ENCODE peak calls at places on chromosomes 1 and 21, in ten cellular contexts. One of them, this sample, is unnamed.

GRCh38 chr21:31216206-31216605 is 127.9 kb downstream of the TIAM1 start:
- DNase-seq in NCI-H446: no peak
- DNase-seq in RPMI8226: no peak
- DNase-seq in upper lobe of right lung: no peak
- DNase-seq in stimulated activated CD4-positive, alpha-beta T cell treated with anti-CD3 and anti-CD28 coated beads, Interleukin-15, amount 100 ng/mL, for 48 hours: no peak
- DNase-seq in glutamatergic neuron: no peak
- DNase-seq in M059J: peak; percentile 71
- DNase-seq in H54: no peak
- DNase-seq in activated naive CD4-positive, alpha-beta T cell treated with anti-CD3 and anti-CD28 coated beads, Interleukin-2, amount 50 U/mL, for 72 hours: no peak
- DNase-seq in Kasumi-1: no peak
- DNase-seq in this sample: no peak

GRCh38 chr1:43545686-43546387 is 15.2 kb downstream of the PTPRF start:
- DNase-seq in M059J: peak; percentile 18
- DNase-seq in glutamatergic neuron: peak; percentile 92
- DNase-seq in H54: no peak
- DNase-seq in stimulated activated CD4-positive, alpha-beta T cell treated with anti-CD3 and anti-CD28 coated beads, Interleukin-15, amount 100 ng/mL, for 48 hours: no peak
- DNase-seq in RPMI8226: peak; percentile 80
- DNase-seq in Kasumi-1: no peak
- DNase-seq in NCI-H446: peak; percentile 54
- DNase-seq in upper lobe of right lung: peak; percentile 84
- DNase-seq in activated naive CD4-positive, alpha-beta T cell treated with anti-CD3 and anti-CD28 coated beads, Interleukin-2, amount 50 U/mL, for 72 hours: no peak
- DNase-seq in this sample: peak; percentile 48

GRCh38 chr1:56491441-56491840 is 87.9 kb downstream of the PLPP3 start:
- DNase-seq in stimulated activated CD4-positive, alpha-beta T cell treated with anti-CD3 and anti-CD28 coated beads, Interleukin-15, amount 100 ng/mL, for 48 hours: no peak
- DNase-seq in M059J: peak; percentile 78
- DNase-seq in glutamatergic neuron: no peak
- DNase-seq in upper lobe of right lung: no peak
- DNase-seq in Kasumi-1: no peak
- DNase-seq in RPMI8226: no peak
- DNase-seq in activated naive CD4-positive, alpha-beta T cell treated with anti-CD3 and anti-CD28 coated beads, Interleukin-2, amount 50 U/mL, for 72 hours: no peak
- DNase-seq in NCI-H446: no peak
- DNase-seq in H54: no peak
- DNase-seq in this sample: peak; percentile 33

GRCh38 chr1:27872059-27872801 is at the start of gene THEMIS2:
- DNase-seq in glutamatergic neuron: peak; percentile 83
- DNase-seq in Kasumi-1: peak; percentile 48
- DNase-seq in M059J: peak; percentile 56
- DNase-seq in upper lobe of right lung: peak; percentile 88
- DNase-seq in activated naive CD4-positive, alpha-beta T cell treated with anti-CD3 and anti-CD28 coated beads, Interleukin-2, amount 50 U/mL, for 72 hours: peak; percentile 76
- DNase-seq in RPMI8226: peak; percentile 74
- DNase-seq in H54: peak; percentile 43
- DNase-seq in NCI-H446: no peak
- DNase-seq in stimulated activated CD4-positive, alpha-beta T cell treated with anti-CD3 and anti-CD28 coated beads, Interleukin-15, amount 100 ng/mL, for 48 hours: peak; percentile 54
- DNase-seq in this sample: peak; percentile 67

GRCh38 chr1:238489006-238489405 is 598.3 kb upstream of the ZP4 start:
- DNase-seq in stimulated activated CD4-positive, alpha-beta T cell treated with anti-CD3 and anti-CD28 coated beads, Interleukin-15, amount 100 ng/mL, for 48 hours: no peak
- DNase-seq in NCI-H446: no peak
- DNase-seq in Kasumi-1: no peak
- DNase-seq in H54: no peak
- DNase-seq in M059J: no peak
- DNase-seq in glutamatergic neuron: no peak
- DNase-seq in RPMI8226: no peak
- DNase-seq in upper lobe of right lung: no peak
- DNase-seq in activated naive CD4-positive, alpha-beta T cell treated with anti-CD3 and anti-CD28 coated beads, Interleukin-2, amount 50 U/mL, for 72 hours: no peak
- DNase-seq in this sample: peak; percentile 32

GRCh38 chr1:1400576-1401456 is 1.7 kb upstream of the CCNL2 start:
- DNase-seq in upper lobe of right lung: no peak
- DNase-seq in glutamatergic neuron: no peak
- DNase-seq in Kasumi-1: no peak
- DNase-seq in M059J: no peak
- DNase-seq in RPMI8226: no peak
- DNase-seq in H54: no peak
- DNase-seq in activated naive CD4-positive, alpha-beta T cell treated with anti-CD3 and anti-CD28 coated beads, Interleukin-2, amount 50 U/mL, for 72 hours: no peak
- DNase-seq in stimulated activated CD4-positive, alpha-beta T cell treated with anti-CD3 and anti-CD28 coated beads, Interleukin-15, amount 100 ng/mL, for 48 hours: no peak
- DNase-seq in NCI-H446: no peak
- DNase-seq in this sample: peak; percentile 45

GRCh38 chr1:41361495-41362356 is 492 bp downstream of the FOXO6 start:
- DNase-seq in Kasumi-1: peak; percentile 22
- DNase-seq in H54: no peak
- DNase-seq in upper lobe of right lung: peak; percentile 72
- DNase-seq in M059J: no peak
- DNase-seq in RPMI8226: peak; percentile 72
- DNase-seq in activated naive CD4-positive, alpha-beta T cell treated with anti-CD3 and anti-CD28 coated beads, Interleukin-2, amount 50 U/mL, for 72 hours: no peak
- DNase-seq in NCI-H446: no peak
- DNase-seq in glutamatergic neuron: peak; percentile 56
- DNase-seq in stimulated activated CD4-positive, alpha-beta T cell treated with anti-CD3 and anti-CD28 coated beads, Interleukin-15, amount 100 ng/mL, for 48 hours: no peak
- DNase-seq in this sample: peak; percentile 35

GRCh38 chr1:31637915-31638673 is 6.6 kb downstream of the PEF1 start:
- DNase-seq in upper lobe of right lung: no peak
- DNase-seq in Kasumi-1: no peak
- DNase-seq in stimulated activated CD4-positive, alpha-beta T cell treated with anti-CD3 and anti-CD28 coated beads, Interleukin-15, amount 100 ng/mL, for 48 hours: no peak
- DNase-seq in NCI-H446: no peak
- DNase-seq in RPMI8226: no peak
- DNase-seq in H54: no peak
- DNase-seq in M059J: no peak
- DNase-seq in glutamatergic neuron: no peak
- DNase-seq in activated naive CD4-positive, alpha-beta T cell treated with anti-CD3 and anti-CD28 coated beads, Interleukin-2, amount 50 U/mL, for 72 hours: no peak
- DNase-seq in this sample: no peak

GRCh38 chr1:77605246-77606026 is 77.0 kb downstream of the ZZZ3 start:
- DNase-seq in activated naive CD4-positive, alpha-beta T cell treated with anti-CD3 and anti-CD28 coated beads, Interleukin-2, amount 50 U/mL, for 72 hours: no peak
- DNase-seq in RPMI8226: peak; percentile 82
- DNase-seq in NCI-H446: peak; percentile 29
- DNase-seq in glutamatergic neuron: no peak
- DNase-seq in Kasumi-1: peak; percentile 75
- DNase-seq in upper lobe of right lung: peak; percentile 78
- DNase-seq in M059J: peak; percentile 99
- DNase-seq in H54: peak; percentile 0
- DNase-seq in stimulated activated CD4-positive, alpha-beta T cell treated with anti-CD3 and anti-CD28 coated beads, Interleukin-15, amount 100 ng/mL, for 48 hours: no peak
- DNase-seq in this sample: peak; percentile 20

GRCh38 chr1:55055084-55055882 is 15.9 kb downstream of the PCSK9 start:
- DNase-seq in stimulated activated CD4-positive, alpha-beta T cell treated with anti-CD3 and anti-CD28 coated beads, Interleukin-15, amount 100 ng/mL, for 48 hours: no peak
- DNase-seq in Kasumi-1: no peak
- DNase-seq in glutamatergic neuron: no peak
- DNase-seq in M059J: no peak
- DNase-seq in RPMI8226: no peak
- DNase-seq in H54: no peak
- DNase-seq in upper lobe of right lung: no peak
- DNase-seq in activated naive CD4-positive, alpha-beta T cell treated with anti-CD3 and anti-CD28 coated beads, Interleukin-2, amount 50 U/mL, for 72 hours: peak; percentile 40
- DNase-seq in NCI-H446: no peak
- DNase-seq in this sample: no peak

GRCh38 chr1:94773931-94774422 is 46.2 kb upstream of the SLC44A3 start:
- DNase-seq in Kasumi-1: no peak
- DNase-seq in upper lobe of right lung: peak; percentile 71
- DNase-seq in stimulated activated CD4-positive, alpha-beta T cell treated with anti-CD3 and anti-CD28 coated beads, Interleukin-15, amount 100 ng/mL, for 48 hours: no peak
- DNase-seq in activated naive CD4-positive, alpha-beta T cell treated with anti-CD3 and anti-CD28 coated beads, Interleukin-2, amount 50 U/mL, for 72 hours: no peak
- DNase-seq in M059J: peak; percentile 83
- DNase-seq in NCI-H446: no peak
- DNase-seq in H54: peak; percentile 8
- DNase-seq in glutamatergic neuron: no peak
- DNase-seq in RPMI8226: no peak
- DNase-seq in this sample: peak; percentile 81

GRCh38 chr1:153404768-153405167 is 11.6 kb upstream of the S100A7A start:
- DNase-seq in H54: peak; percentile 43
- DNase-seq in stimulated activated CD4-positive, alpha-beta T cell treated with anti-CD3 and anti-CD28 coated beads, Interleukin-15, amount 100 ng/mL, for 48 hours: peak; percentile 47
- DNase-seq in upper lobe of right lung: peak; percentile 86
- DNase-seq in RPMI8226: peak; percentile 63
- DNase-seq in NCI-H446: peak; percentile 36
- DNase-seq in Kasumi-1: peak; percentile 21
- DNase-seq in glutamatergic neuron: peak; percentile 61
- DNase-seq in M059J: peak; percentile 18
- DNase-seq in activated naive CD4-positive, alpha-beta T cell treated with anti-CD3 and anti-CD28 coated beads, Interleukin-2, amount 50 U/mL, for 72 hours: no peak
- DNase-seq in this sample: peak; percentile 38

GRCh38 chr21:27132270-27132669 is 165.4 kb upstream of the ADAMTS5 start:
- DNase-seq in upper lobe of right lung: no peak
- DNase-seq in stimulated activated CD4-positive, alpha-beta T cell treated with anti-CD3 and anti-CD28 coated beads, Interleukin-15, amount 100 ng/mL, for 48 hours: no peak
- DNase-seq in glutamatergic neuron: no peak
- DNase-seq in NCI-H446: peak; percentile 68
- DNase-seq in H54: no peak
- DNase-seq in M059J: peak; percentile 27
- DNase-seq in activated naive CD4-positive, alpha-beta T cell treated with anti-CD3 and anti-CD28 coated beads, Interleukin-2, amount 50 U/mL, for 72 hours: no peak
- DNase-seq in Kasumi-1: no peak
- DNase-seq in RPMI8226: no peak
- DNase-seq in this sample: no peak

GRCh38 chr1:1260843-1261560 is 12.7 kb downstream of the UBE2J2 start:
- DNase-seq in Kasumi-1: peak; percentile 85
- DNase-seq in NCI-H446: no peak
- DNase-seq in glutamatergic neuron: peak; percentile 38
- DNase-seq in M059J: no peak
- DNase-seq in activated naive CD4-positive, alpha-beta T cell treated with anti-CD3 and anti-CD28 coated beads, Interleukin-2, amount 50 U/mL, for 72 hours: no peak
- DNase-seq in RPMI8226: no peak
- DNase-seq in stimulated activated CD4-positive, alpha-beta T cell treated with anti-CD3 and anti-CD28 coated beads, Interleukin-15, amount 100 ng/mL, for 48 hours: no peak
- DNase-seq in upper lobe of right lung: no peak
- DNase-seq in H54: no peak
- DNase-seq in this sample: no peak

This sample was measured in ELR.